ENCODE peak calls at places on chromosome 9, in nine cellular contexts. D is astrocyte, K is Peyer's patch, U is ascending aorta, Y is transverse colon, X is body of pancreas, B is thyroid gland, O is psoas muscle, S is WERI-Rb-1. G is an unnamed sample.

GRCh38 chr9:135748676-135749075 is 46.7 kb downstream of the KCNT1 start:
- DNase-seq in D (no peak), K (no peak), U (no peak), Y (no peak), X (no peak), B (no peak), O (no peak), S (no peak), G (no peak)

GRCh38 chr9:79616013-79616412 is 44.2 kb downstream of the TLE4 start:
- DNase-seq in D (no peak), K (no peak), U (no peak), Y (no peak), X (no peak), B (no peak), O (no peak), S (no peak), G (no peak)

GRCh38 chr9:7452378-7452777 is 347.2 kb downstream of the DMAC1 start:
- DNase-seq in D (peak; percentile 34), K (no peak), U (no peak), Y (no peak), X (no peak), B (no peak), O (no peak), S (no peak), G (no peak)

GRCh38 chr9:92325991-92326500 is 293 bp downstream of the CENPP start:
- DNase-seq in D (no peak), K (no peak), U (no peak), Y (no peak), X (no peak), B (no peak), O (no peak), S (peak; percentile 40), G (no peak)

GRCh38 chr9:88596376-88596775 is 61.4 kb downstream of the NXNL2 start:
- DNase-seq in D (no peak), K (no peak), U (no peak), Y (no peak), X (no peak), B (no peak), O (no peak), S (no peak), G (no peak)

GRCh38 chr9:2158729-2159128 is 143.6 kb downstream of the SMARCA2 start:
- DNase-seq in D (no peak), K (no peak), U (no peak), Y (no peak), X (no peak), B (no peak), O (no peak), S (no peak), G (no peak)

GRCh38 chr9:89591291-89592200 is 13.3 kb upstream of the GADD45G start:
- DNase-seq in D (no peak), K (no peak), U (no peak), Y (no peak), X (no peak), B (no peak), O (no peak), S (peak; percentile 94), G (no peak)

GRCh38 chr9:114425126-114425525 is 37.3 kb upstream of the AKNA start:
- DNase-seq in D (no peak), K (no peak), U (no peak), Y (no peak), X (no peak), B (no peak), O (no peak), S (no peak), G (no peak)

GRCh38 chr9:73845539-73845938 is 651.6 kb upstream of the RORB start:
- DNase-seq in D (no peak), K (no peak), U (no peak), Y (no peak), X (no peak), B (no peak), O (no peak), S (no peak), G (no peak)

GRCh38 chr9:136829981-136830885 is 12.0 kb upstream of the AJM1 start:
- DNase-seq in D (no peak), K (no peak), U (no peak), Y (no peak), X (peak; percentile 13), B (peak; percentile 67), O (no peak), S (no peak), G (no peak)

GRCh38 chr9:96218821-96219614 is 83.0 kb downstream of the HSD17B3 start:
- DNase-seq in D (no peak), K (no peak), U (no peak), Y (no peak), X (no peak), B (peak; percentile 13), O (no peak), S (no peak), G (no peak)

GRCh38 chr9:115691097-115691496 is 462.5 kb upstream of the PAPPA start:
- DNase-seq in D (peak; percentile 98), K (no peak), U (no peak), Y (no peak), X (no peak), B (no peak), O (no peak), S (no peak), G (no peak)

GRCh38 chr9:118583414-118583813 is 785.8 kb downstream of the BRINP1 start:
- DNase-seq in D (no peak), K (no peak), U (no peak), Y (no peak), X (no peak), B (no peak), O (no peak), S (no peak), G (no peak)

GRCh38 chr9:134698111-134698510 is 56.5 kb downstream of the COL5A1 start:
- DNase-seq in D (no peak), K (no peak), U (no peak), Y (no peak), X (no peak), B (no peak), O (peak; percentile 6), S (no peak), G (no peak)

GRCh38 chr9:82209797-82210470 is 221.4 kb downstream of the SPATA31D1 start:
- DNase-seq in D (no peak), K (no peak), U (no peak), Y (no peak), X (no peak), B (no peak), O (no peak), S (no peak), G (no peak)

GRCh38 chr9:114288233-114289051 is 34.5 kb upstream of the ORM1 start:
- DNase-seq in D (peak; percentile 76), K (no peak), U (no peak), Y (peak; percentile 7), X (peak; percentile 26), B (peak; percentile 0), O (peak; percentile 4), S (peak; percentile 63), G (peak; percentile 1)

GRCh38 chr9:129867138-129868032 is 32.1 kb downstream of the USP20 start:
- DNase-seq in D (no peak), K (no peak), U (no peak), Y (no peak), X (no peak), B (no peak), O (no peak), S (no peak), G (no peak)

GRCh38 chr9:129866373-129867137 is 31.3 kb downstream of the USP20 start:
- DNase-seq in D (no peak), K (peak; percentile 51), U (no peak), Y (no peak), X (no peak), B (no peak), O (no peak), S (no peak), G (no peak)

GRCh38 chr9:129869585-129870501 is 34.6 kb downstream of the USP20 start:
- DNase-seq in D (no peak), K (no peak), U (no peak), Y (no peak), X (no peak), B (no peak), O (no peak), S (no peak), G (no peak)

GRCh38 chr9:129868571-129869486 is 33.6 kb downstream of the USP20 start:
- DNase-seq in D (no peak), K (peak; percentile 80), U (no peak), Y (peak; percentile 68), X (no peak), B (no peak), O (no peak), S (no peak), G (no peak)

GRCh38 chr9:129868033-129868395 is 32.8 kb downstream of the USP20 start:
- DNase-seq in D (no peak), K (no peak), U (no peak), Y (no peak), X (no peak), B (no peak), O (no peak), S (no peak), G (no peak)
- H3K27ac ChIP-seq in D (no peak overlapping the region), K (no peak overlapping the region), U (no peak overlapping the region), Y (no peak overlapping the region), X (no peak overlapping the region), B (no peak overlapping the region), O (no peak overlapping the region), S (no peak overlapping the region), G (no peak overlapping the region)

GRCh38 chr9:68597362-68597997 is 56.8 kb upstream of the TMEM252 start:
- DNase-seq in D (no peak), K (no peak), U (no peak), Y (no peak), X (no peak), B (no peak), O (no peak), S (no peak), G (no peak)

GRCh38 chr9:68595868-68596267 is 55.2 kb upstream of the TMEM252 start:
- DNase-seq in D (no peak), K (no peak), U (no peak), Y (no peak), X (no peak), B (no peak), O (no peak), S (no peak), G (no peak)

DNA sequence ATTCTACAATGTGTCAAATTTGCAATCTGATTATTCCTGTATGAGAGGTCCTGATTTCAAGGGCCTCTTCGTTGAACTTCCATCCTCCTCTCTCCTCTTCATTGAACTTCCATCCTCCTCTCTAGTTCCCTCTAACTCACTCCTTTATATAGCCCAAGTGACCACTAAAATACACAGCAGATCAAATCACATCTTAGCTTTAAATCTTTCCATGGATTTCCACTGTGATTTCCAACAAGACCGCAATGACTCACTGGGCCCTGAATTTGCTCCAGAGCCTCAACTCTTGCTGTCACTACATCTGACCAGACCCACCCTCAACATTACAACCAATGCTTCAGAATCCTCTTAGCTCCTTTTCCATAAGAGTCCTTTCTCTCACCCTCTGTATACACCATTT is 59.1 kb upstream of the TMEM252 start:
- DNase-seq in D (no peak), K (no peak), U (no peak), Y (no peak), X (no peak), B (no peak), O (no peak), S (no peak), G (no peak)
- TF ChIP-seq CTCF in D (no peak), K (no peak), U (no peak), Y (no peak), X (no peak), B (no peak), O (no peak), S (no peak), G (no peak)

GRCh38 chr9:33029106-33029788 is 4.2 kb downstream of the DNAJA1 start:
- DNase-seq in D (peak; percentile 32), K (no peak), U (no peak), Y (no peak), X (no peak), B (no peak), O (no peak), S (no peak), G (no peak)
- H3K27ac ChIP-seq in D (peak overlapping the region; percentile 3), K (no peak overlapping the region), U (no peak overlapping the region), Y (peak overlapping the region; percentile 46), X (peak overlapping the region; percentile 14), B (no peak overlapping the region), O (no peak overlapping the region), S (no peak overlapping the region), G (no peak overlapping the region)

GRCh38 chr9:4048441-4048840 is 251.4 kb downstream of the GLIS3 start:
- DNase-seq in D (peak; percentile 39), K (no peak), U (no peak), Y (no peak), X (no peak), B (no peak), O (no peak), S (no peak), G (no peak)
- TF ChIP-seq CTCF in D (peak; percentile 50), K (peak; percentile 32), U (no peak), Y (peak; percentile 18), X (peak; percentile 6), B (no peak), O (no peak), S (peak; percentile 49), G (peak; percentile 9)